ENCODE peak calls at places on chromosomes 16 and 17, in nine cellular contexts. S is uterus, T is GM12878, Z is K562, Q is tibial nerve, O is H1, D is suprapubic skin, I is transverse colon, G is body of pancreas. X is an unnamed sample.

GRCh38 chr16:10744370-10745030 is 858 bp downstream of the NUBP1 start:
- DNase-seq in G (no peak), Q (no peak), I (no peak), T (no peak), Z (no peak), O (no peak), S (no peak), D (no peak), X (no peak)

GRCh38 chr17:42284566-42284965 is 3.7 kb upstream of the STAT5A start:
- DNase-seq in Q (no peak), T (no peak), I (no peak), S (peak), Z (no peak), G (peak), O (no peak), D (peak), X (no peak)

GRCh38 chr16:3872216-3872895 is 8.2 kb downstream of the CREBBP start:
- DNase-seq in Q (no peak), G (no peak), D (no peak), Z (no peak), S (no peak), T (no peak), I (no peak), O (no peak), X (no peak)

GRCh38 chr16:31455601-31456314 is 3.5 kb upstream of the ARMC5 start:
- DNase-seq in Z (no peak), G (no peak), I (no peak), S (no peak), Q (no peak), D (no peak), T (no peak), O (peak), X (peak)

GRCh38 chr16:89392881-89393730 is 97.3 kb downstream of the ANKRD11 start:
- DNase-seq in G (no peak), Q (no peak), I (no peak), Z (no peak), D (no peak), T (no peak), S (no peak), O (no peak), X (no peak)

GRCh38 chr17:78925662-78926555 is 722 bp upstream of the TIMP2 start:
- DNase-seq in Z (no peak), G (peak), Q (peak), O (peak), D (peak), T (no peak), S (peak), I (peak), X (no peak)

GRCh38 chr17:64130559-64131001 is 636 bp upstream of the ERN1 start:
- DNase-seq in D (peak), S (peak), I (peak), O (no peak), Q (no peak), G (peak), Z (no peak), T (peak), X (no peak)

GRCh38 chr16:13767215-13767614 is 152.7 kb upstream of the ERCC4 start:
- DNase-seq in Q (no peak), I (no peak), Z (no peak), S (no peak), O (no peak), G (no peak), D (no peak), T (no peak), X (no peak)

GRCh38 chr17:18968945-18969887 is 17.3 kb downstream of the SLC5A10 start:
- DNase-seq in G (no peak), Z (peak), S (no peak), O (no peak), Q (no peak), D (no peak), T (no peak), I (peak), X (peak)

GRCh38 chr17:10843806-10844205 is 5.9 kb upstream of the PIRT start:
- DNase-seq in Q (no peak), Z (no peak), S (peak), D (no peak), O (peak), G (no peak), I (peak), T (no peak), X (peak)

GRCh38 chr16:65909310-65910050 is 457.0 kb upstream of the CDH5 start:
- DNase-seq in D (no peak), Z (no peak), G (no peak), S (no peak), T (no peak), I (no peak), Q (no peak), O (no peak), X (no peak)

GRCh38 chr16:57770361-57770760 is 31.9 kb downstream of the KIFC3 start:
- DNase-seq in D (no peak), I (no peak), G (no peak), Z (no peak), T (no peak), O (no peak), S (no peak), Q (no peak), X (no peak)

GRCh38 chr17:15436399-15437369 is 30.7 kb downstream of the CDRT4 start:
- DNase-seq in Z (peak), G (peak), Q (peak), S (peak), D (peak), T (no peak), I (peak), O (peak), X (peak)

GRCh38 chr17:17206149-17206912 is at the start of gene PLD6:
- DNase-seq in T (peak), Z (peak), G (peak), D (peak), Q (peak), O (no peak), I (peak), S (peak), X (peak)

GRCh38 chr16:2150418-2151187 is 2.2 kb downstream of the RAB26 start:
- DNase-seq in I (peak), S (no peak), G (peak), Q (no peak), D (peak), T (no peak), O (peak), Z (no peak), X (no peak)

GRCh38 chr16:85665373-85665740 is 23.4 kb downstream of the GINS2 start:
- DNase-seq in D (no peak), S (no peak), T (no peak), O (no peak), Q (no peak), Z (no peak), I (no peak), G (no peak), X (no peak)

GRCh38 chr16:3065742-3066439 is 451 bp downstream of the IL32 start:
- DNase-seq in G (peak), S (no peak), O (no peak), Q (no peak), D (no peak), T (no peak), Z (peak), I (no peak), X (no peak)

DNA sequence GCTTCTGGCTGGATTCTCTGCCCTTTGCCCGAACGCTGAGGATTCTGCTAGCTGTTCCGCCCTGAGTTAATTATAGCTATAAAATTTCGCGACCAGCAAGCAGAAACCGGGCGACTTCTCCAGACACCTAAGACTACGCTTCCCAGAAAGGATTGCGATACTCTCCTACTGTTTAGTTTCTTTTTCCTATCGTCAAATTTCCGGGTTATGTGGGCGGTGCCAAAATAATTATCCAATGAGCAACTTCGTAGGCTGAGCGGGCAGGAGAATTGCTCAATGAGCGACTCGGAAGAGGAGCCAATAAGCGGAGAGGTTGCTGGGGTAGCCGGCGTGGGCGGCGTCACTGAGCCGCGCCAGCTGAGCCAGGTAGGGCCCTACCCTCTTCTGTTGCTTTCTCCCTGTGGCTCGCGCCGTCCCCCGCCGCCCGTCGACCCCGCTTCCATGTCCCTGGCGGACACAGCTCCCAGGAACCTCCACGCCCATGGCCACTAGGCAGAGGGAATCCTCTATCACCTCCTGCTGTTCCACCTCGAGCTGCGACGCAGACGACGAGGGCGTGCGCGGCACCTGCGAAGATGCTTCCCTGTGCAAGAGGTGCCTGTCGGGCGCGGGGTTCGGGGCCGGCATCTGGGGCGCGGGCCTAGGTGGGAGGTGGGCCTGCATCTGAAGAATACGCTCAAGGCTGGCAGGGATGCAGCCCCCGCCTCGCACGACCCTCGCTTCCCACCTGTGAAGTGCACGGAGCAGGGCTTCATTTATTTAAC is at the start of gene LCMT1:
- DNase-seq in Z (peak), Q (peak), S (peak), I (peak), D (peak), G (peak), T (peak), O (peak), X (peak)
- TF ChIP-seq POLR2A in Z (peak), Q (peak), S (peak), I (peak), D (no peak), G (peak), T (peak), O (peak), X (peak)

GRCh38 chr17:60129164-60129563 is 20.6 kb upstream of the CA4 start:
- DNase-seq in Q (no peak), O (no peak), G (no peak), S (no peak), Z (no peak), D (no peak), T (no peak), I (no peak), X (no peak)
- TF ChIP-seq POLR2A in Q (no peak), O (no peak), G (no peak), S (no peak), Z (no peak), D (no peak), T (no peak), I (no peak), X (no peak)

DNA sequence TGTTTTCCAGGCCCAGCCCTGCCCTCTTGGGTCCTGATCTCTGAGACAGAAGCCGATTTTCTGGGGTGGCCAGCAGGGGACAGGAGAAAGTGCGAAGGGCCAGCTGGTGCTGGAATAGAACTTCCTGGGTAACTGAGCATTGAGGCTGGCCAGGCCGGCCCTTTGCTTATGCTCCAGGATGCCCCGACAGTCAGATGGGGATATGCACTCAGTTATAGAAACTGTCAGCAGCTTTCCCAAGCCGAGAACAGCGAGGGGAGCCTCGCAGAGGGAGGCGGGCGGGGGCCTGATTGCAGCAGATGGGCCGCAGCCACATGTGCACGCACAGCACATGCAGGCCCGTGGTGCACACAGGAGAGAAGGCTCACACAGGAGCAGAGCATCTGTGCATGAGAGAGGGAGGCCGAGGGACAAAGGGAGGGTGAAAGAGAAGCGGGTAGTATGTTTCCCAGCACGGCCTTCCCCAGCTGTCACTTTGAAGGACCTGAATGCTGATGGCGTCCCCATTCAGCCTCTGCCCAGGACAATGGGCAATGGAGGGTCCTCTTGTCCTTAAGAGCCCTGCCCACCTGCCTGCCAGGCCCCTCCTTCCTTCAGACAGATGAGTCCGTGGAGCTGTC is 565 bp downstream of the BTBD17 start:
- DNase-seq in O (no peak), I (no peak), G (no peak), T (no peak), Q (no peak), S (no peak), D (no peak), Z (no peak), X (no peak)
- TF ChIP-seq POLR2A in O (peak), I (no peak), G (no peak), T (no peak), Q (no peak), S (no peak), D (no peak), Z (no peak), X (no peak)

GRCh38 chr16:70378869-70379493 is 32.3 kb downstream of the DDX19A start:
- DNase-seq in T (no peak), D (no peak), O (no peak), Z (no peak), G (no peak), S (no peak), Q (no peak), I (no peak), X (no peak)

GRCh38 chr16:70383421-70383960 is 36.8 kb downstream of the DDX19A start:
- DNase-seq in I (no peak), O (no peak), D (no peak), G (no peak), S (no peak), T (no peak), Q (no peak), Z (no peak), X (no peak)

GRCh38 chr16:70380205-70380918 is 33.7 kb downstream of the DDX19A start:
- DNase-seq in Q (no peak), T (no peak), G (peak), D (peak), S (peak), I (peak), O (peak), Z (no peak), X (peak)

GRCh38 chr16:70381604-70382342 is 35.1 kb downstream of the DDX19A start:
- DNase-seq in Q (peak), I (no peak), D (no peak), S (no peak), Z (no peak), T (no peak), O (no peak), G (no peak), X (no peak)

DNA sequence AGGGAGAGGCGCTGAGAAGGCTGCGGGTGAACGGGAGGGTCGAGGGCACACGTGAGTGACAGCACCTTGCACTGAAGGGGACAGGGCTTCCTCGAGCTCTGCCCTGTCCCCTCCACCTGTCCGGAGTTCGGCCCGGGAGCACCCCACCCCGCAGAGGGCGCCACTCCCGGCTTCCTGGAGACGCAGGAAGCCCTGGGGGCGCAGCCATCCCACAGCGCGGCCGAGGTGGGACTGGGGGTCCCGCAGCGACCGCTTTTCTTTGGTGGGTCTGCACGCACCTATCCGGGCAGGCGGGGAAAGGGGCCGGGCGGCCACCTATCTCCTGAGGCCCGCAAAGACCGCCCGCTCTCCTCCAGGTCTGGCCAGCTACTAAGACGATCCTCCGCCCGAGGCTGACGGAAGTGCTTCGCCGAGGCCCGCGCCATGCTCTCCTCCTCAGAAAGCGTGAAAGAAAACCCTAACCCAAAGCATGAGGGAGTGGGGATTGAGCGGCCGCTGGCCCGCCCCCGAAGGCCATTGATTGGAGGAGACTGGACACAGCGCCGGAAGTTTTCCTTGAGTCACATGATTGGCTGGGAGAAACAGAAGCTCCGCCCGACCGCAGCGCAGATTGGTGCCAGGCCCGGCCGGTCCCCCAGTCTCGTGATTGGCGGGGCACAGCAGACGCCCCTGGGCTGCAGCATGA is 34.4 kb downstream of the DDX19A start:
- DNase-seq in G (peak), T (peak), D (peak), I (peak), S (peak), Z (no peak), O (peak), Q (peak), X (peak)
- TF ChIP-seq POLR2A in G (peak), T (peak), D (no peak), I (peak), S (peak), Z (no peak), O (peak), Q (no peak), X (peak)

GRCh38 chr17:43449470-43450202 is 34.1 kb upstream of the DHX8 start:
- DNase-seq in T (no peak), Q (no peak), I (no peak), Z (no peak), O (no peak), D (no peak), G (peak), S (no peak), X (no peak)
- TF ChIP-seq POLR2A in T (no peak), Q (no peak), I (no peak), Z (no peak), O (no peak), D (no peak), G (no peak), S (no peak), X (no peak)

DNA sequence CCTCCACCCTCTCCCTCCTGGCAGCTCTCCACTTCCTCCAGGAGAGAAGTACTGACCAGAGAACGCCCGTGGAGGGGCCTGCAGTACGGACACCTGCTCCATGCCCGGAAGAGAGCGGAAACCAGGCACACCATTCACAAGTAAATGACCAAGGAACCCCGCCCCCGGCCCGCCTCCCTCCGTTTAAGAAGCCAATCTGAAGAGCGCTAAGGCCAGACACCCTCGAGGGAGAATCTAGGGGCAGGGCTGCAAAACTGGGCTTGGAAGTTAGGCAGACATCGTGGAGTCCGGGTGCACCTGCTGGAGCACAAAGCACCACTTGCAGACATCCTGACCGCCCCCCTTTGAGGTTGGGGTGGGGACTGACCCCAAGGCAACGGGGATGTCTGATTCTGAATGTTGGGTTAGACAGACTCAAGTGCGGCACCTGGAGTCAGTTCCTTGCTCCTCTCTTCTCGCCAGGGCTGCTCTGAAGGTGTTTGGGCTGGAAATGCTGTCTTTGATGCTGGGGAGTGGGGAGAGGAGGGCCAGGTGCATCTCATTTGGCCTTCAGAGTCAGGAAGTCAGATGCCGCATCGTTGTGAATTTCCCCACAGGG is 964 bp upstream of the FAAP100 start:
- DNase-seq in D (peak), Q (peak), S (peak), Z (peak), G (peak), O (peak), I (peak), T (peak), X (peak)
- TF ChIP-seq POLR2A in D (no peak), Q (no peak), S (no peak), Z (peak), G (peak), O (peak), I (no peak), T (peak), X (no peak)